ENCODE peak calls at places on chromosomes 12 and 14, in eight cellular contexts. T is activated T-cell treated with anti-CD3 and anti-CD28 coated beads, Interleukin-2, amount 50 U/mL, for 1 hour; A is left ventricle myocardium inferior; U is lung microvascular endothelial cell; X is NT2/D1; W is RPMI7951; L is stromal cell of bone marrow; E is Daoy. M is an unnamed sample.

GRCh38 chr12:58633479-58633878 is 286.8 kb downstream of the LRIG3 start:
- DNase-seq in T (no peak), A (no peak), U (no peak), X (no peak), W (no peak), L (no peak), E (no peak), M (no peak)

GRCh38 chr14:71198681-71199080 is 291.4 kb downstream of the PCNX1 start:
- DNase-seq in T (no peak), A (no peak), U (no peak), X (no peak), W (no peak), L (no peak), E (no peak), M (no peak)

GRCh38 chr14:53792909-53793308 is 163.7 kb downstream of the BMP4 start:
- DNase-seq in T (no peak), A (no peak), U (peak; percentile 20), X (no peak), W (peak; percentile 10), L (no peak), E (no peak), M (no peak)

GRCh38 chr12:79451988-79452387 is 238.8 kb downstream of the PAWR start:
- DNase-seq in T (no peak), A (peak; percentile 38), U (peak; percentile 98), X (no peak), W (peak; percentile 96), L (peak; percentile 91), E (peak; percentile 93), M (no peak)

GRCh38 chr14:32472081-32472480 is 143.0 kb downstream of the AKAP6 start:
- DNase-seq in T (no peak), A (no peak), U (no peak), X (no peak), W (no peak), L (no peak), E (no peak), M (no peak)

GRCh38 chr12:43749016-43749415 is 9.6 kb downstream of the PUS7L start:
- DNase-seq in T (no peak), A (no peak), U (no peak), X (no peak), W (no peak), L (no peak), E (no peak), M (no peak)

GRCh38 chr12:51994959-51995358 is 11.8 kb upstream of the TAMALIN start:
- DNase-seq in T (no peak), A (no peak), U (no peak), X (no peak), W (no peak), L (no peak), E (no peak), M (no peak)

GRCh38 chr14:50758279-50758678 is 72.7 kb downstream of the NIN start:
- DNase-seq in T (no peak), A (no peak), U (no peak), X (no peak), W (no peak), L (no peak), E (no peak), M (no peak)

GRCh38 chr12:18139989-18140596 is 50.1 kb upstream of the RERGL start:
- DNase-seq in T (no peak), A (no peak), U (peak; percentile 59), X (peak; percentile 51), W (peak; percentile 28), L (peak; percentile 32), E (no peak), M (no peak)

GRCh38 chr12:132606927-132607326 is 3.5 kb downstream of the LRCOL1 start:
- DNase-seq in T (no peak), A (no peak), U (no peak), X (no peak), W (no peak), L (no peak), E (no peak), M (no peak)